ENCODE peak calls at places on chromosomes 1 and 21, in five cellular contexts. R is astrocyte, G is uterus, K is GM23338, B is NT2/D1. E is an unnamed sample. For H3K36me3, the result is how much of the 10 kb centered on the place peaks cover.

GRCh38 chr1:175514309-175515001 is 228.9 kb downstream of the TNR start:
- DNase-seq in G (no peak), B (no peak), R (peak), K (no peak), E (no peak)

GRCh38 chr1:214281030-214281901 is at the start of gene SMYD2:
- DNase-seq in G (peak), B (peak), R (peak), K (peak), E (peak)

GRCh38 chr21:37564341-37564923 is 197.9 kb downstream of the DYRK1A start:
- DNase-seq in B (no peak), R (peak), G (peak), K (peak), E (peak)

GRCh38 chr1:6686294-6686693 is 15.3 kb downstream of the DNAJC11 start:
- DNase-seq in B (no peak), R (peak), K (no peak), G (no peak), E (no peak)

GRCh38 chr1:186155594-186155993 is 219.5 kb downstream of the TPR start:
- DNase-seq in R (peak), B (peak), K (peak), G (no peak), E (peak)

GRCh38 chr1:67896826-67897225 is 63.6 kb upstream of the GNG12 start:
- DNase-seq in G (no peak), K (no peak), B (no peak), R (no peak), E (no peak)

GRCh38 chr1:66434096-66434495 is 99.9 kb upstream of the SGIP1 start:
- DNase-seq in R (peak), K (no peak), G (no peak), B (no peak), E (no peak)

GRCh38 chr1:186781731-186782130 is 47.0 kb upstream of the PLA2G4A start:
- DNase-seq in K (no peak), G (peak), R (no peak), B (no peak), E (no peak)

GRCh38 chr1:46396429-46397398 is 2.6 kb downstream of the FAAH start:
- DNase-seq in B (no peak), K (no peak), R (no peak), G (no peak), E (no peak)

GRCh38 chr1:74513396-74513795 is 985 bp upstream of the LRRC53 start:
- DNase-seq in K (no peak), G (no peak), R (no peak), B (no peak), E (no peak)

GRCh38 chr1:185280589-185280988 is 36.5 kb downstream of the IVNS1ABP start:
- DNase-seq in K (no peak), G (no peak), B (no peak), R (no peak), E (no peak)

GRCh38 chr1:23370744-23371710 is 1.4 kb upstream of the ZNF436 start:
- DNase-seq in K (peak), G (no peak), B (peak), R (no peak), E (no peak)

GRCh38 chr1:45622891-45623394 is 911 bp downstream of the CCDC17 start:
- DNase-seq in G (no peak), B (no peak), K (peak), R (no peak), E (no peak)

GRCh38 chr1:150165622-150166612 is 16.2 kb downstream of the PLEKHO1 start:
- DNase-seq in K (peak), R (no peak), G (peak), B (no peak), E (peak)

GRCh38 chr1:45827256-45827655 is 23.8 kb downstream of the MAST2 start:
- DNase-seq in R (no peak), B (no peak), G (no peak), K (no peak), E (no peak)

GRCh38 chr1:230843503-230844309 is 24.6 kb downstream of the C1orf198 start:
- DNase-seq in B (no peak), R (no peak), K (no peak), G (no peak), E (no peak)
- H3K36me3 ChIP-seq in B (half or more), R (under half), K (under half), G (under half), E (under half)

GRCh38 chr1:3779265-3779911 is 6.8 kb downstream of the SMIM1 start:
- DNase-seq in K (no peak), R (no peak), B (no peak), G (no peak), E (no peak)
- H3K36me3 ChIP-seq in K (under half), R (under half), B (half or more), G (under half), E (under half)

GRCh38 chr1:33326690-33327300 is 5.9 kb upstream of the A3GALT2 start:
- DNase-seq in B (no peak), G (no peak), R (no peak), K (no peak), E (no peak)
- H3K36me3 ChIP-seq in B (half or more), G (under half), R (half or more), K (under half), E (half or more)

GRCh38 chr21:46244602-46245001 is 16.0 kb upstream of the LSS start:
- DNase-seq in R (no peak), K (no peak), B (no peak), G (no peak), E (no peak)

GRCh38 chr21:46243325-46243724 is 14.8 kb upstream of the LSS start:
- DNase-seq in K (no peak), B (no peak), G (no peak), R (no peak), E (no peak)

GRCh38 chr21:46237474-46237873 is 8.9 kb upstream of the LSS start:
- DNase-seq in R (no peak), B (no peak), K (no peak), G (no peak), E (no peak)

GRCh38 chr21:46243865-46244490 is 15.4 kb upstream of the LSS start:
- DNase-seq in R (no peak), K (no peak), B (no peak), G (no peak), E (no peak)

DNA sequence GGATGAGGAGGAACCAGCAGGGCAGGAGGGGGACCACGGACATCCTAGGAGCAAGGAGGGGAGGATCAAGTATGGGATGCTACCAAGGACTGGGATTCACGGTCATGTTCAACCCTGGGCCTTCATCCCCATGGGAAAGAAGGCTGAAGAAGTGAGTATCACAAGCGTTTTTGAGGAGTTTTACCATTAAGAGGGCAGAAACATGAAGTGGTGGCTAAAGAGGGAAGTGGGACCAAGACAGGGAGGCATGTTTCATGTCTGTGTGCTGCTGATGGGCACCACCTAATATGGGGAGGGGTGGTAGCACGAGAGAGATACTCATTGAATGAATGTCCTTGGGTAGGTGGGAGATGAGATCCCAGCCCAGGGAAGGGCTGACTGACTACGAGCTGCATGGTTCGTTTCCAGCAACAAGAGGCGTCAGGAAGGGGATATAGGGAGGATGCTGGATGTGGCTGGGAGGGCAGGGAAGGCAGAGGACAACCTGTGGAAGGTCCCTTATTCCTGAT is 11.3 kb upstream of the LSS start:
- DNase-seq in G (no peak), K (no peak), B (no peak), R (no peak), E (no peak)
- H3K36me3 ChIP-seq in G (under half), K (half or more), B (half or more), R (half or more), E (half or more)

GRCh38 chr1:233282582-233282886 is 13.0 kb downstream of the PCNX2 start:
- DNase-seq in K (no peak), R (no peak), G (no peak), B (no peak), E (no peak)

GRCh38 chr1:233278621-233279020 is 16.9 kb downstream of the PCNX2 start:
- DNase-seq in B (no peak), G (no peak), K (no peak), R (no peak), E (no peak)

GRCh38 chr1:233281711-233282581 is 13.6 kb downstream of the PCNX2 start:
- DNase-seq in R (peak), K (no peak), G (no peak), B (no peak), E (no peak)

GRCh38 chr1:233279971-233280370 is 15.6 kb downstream of the PCNX2 start:
- DNase-seq in R (no peak), K (no peak), B (no peak), G (no peak), E (no peak)

DNA sequence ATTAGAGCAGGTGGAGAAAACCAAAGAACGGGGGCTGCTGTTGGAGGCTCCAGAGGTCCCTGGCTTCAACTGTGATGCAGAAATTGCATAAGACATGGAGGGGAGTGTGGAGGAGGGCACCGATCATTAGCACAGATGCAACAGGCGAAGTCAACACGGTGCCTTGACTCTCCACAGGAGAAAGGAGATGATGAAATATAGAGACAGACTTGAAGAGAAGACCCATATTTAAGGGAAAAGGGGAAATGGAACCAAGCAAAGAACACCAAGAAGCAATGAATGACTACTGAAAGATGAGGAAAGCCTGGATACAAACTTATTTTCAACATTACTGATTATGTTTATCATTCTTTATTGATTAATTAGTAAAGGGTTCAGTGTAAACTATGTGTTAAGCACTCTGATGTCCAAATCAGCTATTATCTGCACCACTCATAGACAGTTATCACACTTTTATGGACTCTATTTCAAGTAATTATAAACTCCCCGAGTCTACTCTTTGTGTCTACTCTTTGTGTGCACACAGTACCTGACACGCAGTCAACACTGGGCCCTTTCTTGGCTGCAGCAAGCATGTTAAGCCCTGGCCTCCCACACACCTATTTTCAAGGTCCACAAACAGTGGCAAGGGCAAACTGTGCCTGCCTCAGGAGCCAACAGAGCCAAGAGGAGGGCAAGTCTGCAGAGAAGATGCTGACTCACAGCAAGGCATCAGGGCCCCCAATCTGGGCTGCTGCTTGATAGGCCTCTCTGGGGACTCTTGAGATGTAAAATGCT is 17.7 kb downstream of the PCNX2 start:
- DNase-seq in G (no peak), R (no peak), K (no peak), B (no peak), E (no peak)
- H3K36me3 ChIP-seq in G (under half), R (under half), K (under half), B (under half), E (under half)

GRCh38 chr1:32025515-32025914 is 11.8 kb downstream of the KHDRBS1 start:
- DNase-seq in G (no peak), R (no peak), B (no peak), K (no peak), E (no peak)
- H3K36me3 ChIP-seq in G (under half), R (under half), B (half or more), K (under half), E (under half)

E was measured in HCT116.